ENCODE peak calls at places on chromosomes 11 and 22, in ten cellular contexts. One of them, this sample, is unnamed.

GRCh38 chr22:19868333-19868732 is 13.7 kb upstream of the GNB1L start:
- DNase-seq in pancreas: no peak
- DNase-seq in Panc1: no peak
- DNase-seq in cardiac muscle cell: no peak
- DNase-seq in CD8-positive, alpha-beta T cell: no peak
- DNase-seq in fibroblast of mammary gland: no peak
- DNase-seq in astrocyte: no peak
- DNase-seq in A549: no peak
- DNase-seq in lower leg skin: no peak
- DNase-seq in tibial artery: no peak
- DNase-seq in this sample: no peak

GRCh38 chr11:121534131-121535093 is 81.6 kb upstream of the SORL1-AS1 start:
- DNase-seq in fibroblast of mammary gland: peak; percentile 59
- DNase-seq in astrocyte: no peak
- DNase-seq in CD8-positive, alpha-beta T cell: no peak
- DNase-seq in cardiac muscle cell: no peak
- DNase-seq in tibial artery: no peak
- DNase-seq in Panc1: no peak
- DNase-seq in A549: no peak
- DNase-seq in lower leg skin: no peak
- DNase-seq in pancreas: no peak
- DNase-seq in this sample: peak; percentile 60

GRCh38 chr22:38861170-38861874 is 10.7 kb downstream of the CBX6 start:
- DNase-seq in cardiac muscle cell: no peak
- DNase-seq in pancreas: no peak
- DNase-seq in CD8-positive, alpha-beta T cell: no peak
- DNase-seq in tibial artery: peak; percentile 60
- DNase-seq in fibroblast of mammary gland: peak; percentile 25
- DNase-seq in A549: no peak
- DNase-seq in lower leg skin: no peak
- DNase-seq in Panc1: no peak
- DNase-seq in astrocyte: no peak
- DNase-seq in this sample: no peak

GRCh38 chr22:32331236-32331917 is 26.3 kb upstream of the RFPL3 start:
- DNase-seq in astrocyte: no peak
- DNase-seq in fibroblast of mammary gland: no peak
- DNase-seq in Panc1: no peak
- DNase-seq in tibial artery: peak; percentile 38
- DNase-seq in A549: no peak
- DNase-seq in pancreas: no peak
- DNase-seq in lower leg skin: peak; percentile 68
- DNase-seq in CD8-positive, alpha-beta T cell: no peak
- DNase-seq in cardiac muscle cell: no peak
- DNase-seq in this sample: no peak

GRCh38 chr11:120564573-120565301 is 53.2 kb downstream of the GRIK4 start:
- DNase-seq in lower leg skin: peak; percentile 87
- DNase-seq in astrocyte: peak; percentile 68
- DNase-seq in A549: no peak
- DNase-seq in pancreas: no peak
- DNase-seq in cardiac muscle cell: peak; percentile 57
- DNase-seq in CD8-positive, alpha-beta T cell: no peak
- DNase-seq in tibial artery: peak; percentile 71
- DNase-seq in fibroblast of mammary gland: peak; percentile 56
- DNase-seq in Panc1: no peak
- DNase-seq in this sample: peak; percentile 35

GRCh38 chr11:67160872-67161783 is 42.1 kb downstream of the KDM2A start:
- DNase-seq in Panc1: no peak
- DNase-seq in pancreas: no peak
- DNase-seq in cardiac muscle cell: no peak
- DNase-seq in astrocyte: peak; percentile 45
- DNase-seq in fibroblast of mammary gland: peak; percentile 69
- DNase-seq in A549: no peak
- DNase-seq in tibial artery: no peak
- DNase-seq in CD8-positive, alpha-beta T cell: no peak
- DNase-seq in lower leg skin: no peak
- DNase-seq in this sample: no peak

GRCh38 chr22:23530766-23531282 is 49.3 kb downstream of the IGLL1 start:
- DNase-seq in astrocyte: no peak
- DNase-seq in pancreas: peak; percentile 31
- DNase-seq in fibroblast of mammary gland: no peak
- DNase-seq in tibial artery: no peak
- DNase-seq in Panc1: no peak
- DNase-seq in A549: no peak
- DNase-seq in cardiac muscle cell: no peak
- DNase-seq in lower leg skin: no peak
- DNase-seq in CD8-positive, alpha-beta T cell: no peak
- DNase-seq in this sample: no peak

GRCh38 chr11:118152020-118152551 is 537 bp downstream of the SCN4B start:
- DNase-seq in tibial artery: no peak
- DNase-seq in fibroblast of mammary gland: no peak
- DNase-seq in lower leg skin: no peak
- DNase-seq in astrocyte: no peak
- DNase-seq in A549: no peak
- DNase-seq in pancreas: no peak
- DNase-seq in CD8-positive, alpha-beta T cell: no peak
- DNase-seq in Panc1: no peak
- DNase-seq in cardiac muscle cell: no peak
- DNase-seq in this sample: no peak

GRCh38 chr22:27769012-27769411 is 32.5 kb downstream of the MN1 start:
- DNase-seq in tibial artery: no peak
- DNase-seq in Panc1: no peak
- DNase-seq in cardiac muscle cell: no peak
- DNase-seq in lower leg skin: no peak
- DNase-seq in pancreas: no peak
- DNase-seq in astrocyte: no peak
- DNase-seq in fibroblast of mammary gland: no peak
- DNase-seq in CD8-positive, alpha-beta T cell: no peak
- DNase-seq in A549: no peak
- DNase-seq in this sample: no peak

GRCh38 chr22:24894220-24894975 is 52.1 kb downstream of the LHFPL7 start:
- DNase-seq in Panc1: peak; percentile 95
- DNase-seq in pancreas: peak; percentile 94
- DNase-seq in lower leg skin: peak; percentile 91
- DNase-seq in CD8-positive, alpha-beta T cell: no peak
- DNase-seq in cardiac muscle cell: peak; percentile 17
- DNase-seq in fibroblast of mammary gland: peak; percentile 95
- DNase-seq in A549: peak; percentile 97
- DNase-seq in tibial artery: peak; percentile 97
- DNase-seq in astrocyte: peak; percentile 96
- DNase-seq in this sample: peak; percentile 96

GRCh38 chr11:46369458-46370152 is 11.9 kb upstream of the MDK start:
- DNase-seq in CD8-positive, alpha-beta T cell: no peak
- DNase-seq in lower leg skin: no peak
- DNase-seq in cardiac muscle cell: peak; percentile 88
- DNase-seq in pancreas: peak; percentile 80
- DNase-seq in A549: peak; percentile 79
- DNase-seq in Panc1: no peak
- DNase-seq in fibroblast of mammary gland: peak; percentile 67
- DNase-seq in astrocyte: peak; percentile 55
- DNase-seq in tibial artery: no peak
- DNase-seq in this sample: peak; percentile 65

GRCh38 chr11:46367244-46367915 is 14.1 kb upstream of the MDK start:
- DNase-seq in astrocyte: no peak
- DNase-seq in CD8-positive, alpha-beta T cell: peak; percentile 73
- DNase-seq in A549: peak; percentile 46
- DNase-seq in Panc1: no peak
- DNase-seq in tibial artery: peak; percentile 76
- DNase-seq in lower leg skin: no peak
- DNase-seq in cardiac muscle cell: peak; percentile 75
- DNase-seq in fibroblast of mammary gland: peak; percentile 68
- DNase-seq in pancreas: peak; percentile 87
- DNase-seq in this sample: peak; percentile 50

GRCh38 chr11:46366661-46367161 is 14.8 kb upstream of the MDK start:
- DNase-seq in cardiac muscle cell: no peak
- DNase-seq in astrocyte: no peak
- DNase-seq in Panc1: no peak
- DNase-seq in fibroblast of mammary gland: no peak
- DNase-seq in lower leg skin: no peak
- DNase-seq in pancreas: peak; percentile 81
- DNase-seq in CD8-positive, alpha-beta T cell: no peak
- DNase-seq in A549: no peak
- DNase-seq in tibial artery: no peak
- DNase-seq in this sample: no peak

GRCh38 chr11:46366260-46366659 is 15.2 kb upstream of the MDK start:
- DNase-seq in tibial artery: no peak
- DNase-seq in cardiac muscle cell: no peak
- DNase-seq in A549: no peak
- DNase-seq in fibroblast of mammary gland: no peak
- DNase-seq in CD8-positive, alpha-beta T cell: no peak
- DNase-seq in astrocyte: no peak
- DNase-seq in lower leg skin: no peak
- DNase-seq in Panc1: no peak
- DNase-seq in pancreas: no peak
- DNase-seq in this sample: no peak

GRCh38 chr11:46367916-46368267 is 13.6 kb upstream of the MDK start:
- DNase-seq in fibroblast of mammary gland: no peak
- DNase-seq in tibial artery: no peak
- DNase-seq in Panc1: no peak
- DNase-seq in astrocyte: no peak
- DNase-seq in CD8-positive, alpha-beta T cell: no peak
- DNase-seq in pancreas: no peak
- DNase-seq in A549: no peak
- DNase-seq in lower leg skin: no peak
- DNase-seq in cardiac muscle cell: no peak
- DNase-seq in this sample: no peak
- TF ChIP-seq CTCF in fibroblast of mammary gland: no peak
- TF ChIP-seq CTCF in tibial artery: no peak
- TF ChIP-seq CTCF in Panc1: peak; percentile 77
- TF ChIP-seq CTCF in astrocyte: no peak
- TF ChIP-seq CTCF in CD8-positive, alpha-beta T cell: no peak
- TF ChIP-seq CTCF in pancreas: no peak
- TF ChIP-seq CTCF in A549: peak; percentile 18
- TF ChIP-seq CTCF in lower leg skin: no peak
- TF ChIP-seq CTCF in cardiac muscle cell: no peak
- TF ChIP-seq CTCF in this sample: no peak

DNA sequence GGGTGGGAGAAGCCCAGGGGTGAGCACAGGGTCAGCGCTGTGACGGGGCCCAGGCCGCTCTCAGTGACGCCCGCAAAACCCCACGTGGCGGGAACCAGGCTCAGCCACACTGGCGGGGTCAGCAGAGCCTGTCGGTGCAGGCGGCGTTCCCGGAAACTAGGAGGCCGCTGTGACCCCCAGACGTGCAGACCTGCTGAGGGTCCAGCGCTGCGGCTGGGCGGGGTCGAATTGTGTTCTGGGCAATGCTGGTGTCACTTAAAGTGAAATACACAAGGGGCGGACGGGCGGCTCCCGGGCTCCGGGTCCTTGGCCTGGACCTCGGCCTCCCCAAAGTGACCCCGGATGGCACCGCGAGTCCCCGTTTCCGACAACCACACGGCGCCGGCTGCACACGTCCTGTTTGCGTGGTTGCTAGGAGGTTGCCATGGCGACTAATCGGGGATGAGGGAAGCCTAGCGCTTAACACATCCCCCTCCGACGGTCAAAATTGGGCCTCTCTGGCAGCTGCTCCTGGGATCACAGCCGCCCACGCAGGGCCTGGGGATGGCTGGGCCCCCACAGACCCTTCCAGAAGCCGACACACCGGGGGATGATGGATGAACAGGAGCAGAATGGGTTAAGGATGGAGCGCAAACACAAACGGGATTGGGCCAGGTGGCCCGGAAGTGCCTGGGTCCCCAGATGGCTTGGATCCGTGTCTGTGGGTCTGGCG is 81.7 kb upstream of the PRR5 start:
- DNase-seq in astrocyte: peak; percentile 57
- DNase-seq in Panc1: no peak
- DNase-seq in pancreas: no peak
- DNase-seq in CD8-positive, alpha-beta T cell: peak; percentile 83
- DNase-seq in cardiac muscle cell: peak; percentile 37
- DNase-seq in lower leg skin: peak; percentile 91
- DNase-seq in A549: peak; percentile 52
- DNase-seq in fibroblast of mammary gland: peak; percentile 55
- DNase-seq in tibial artery: no peak
- DNase-seq in this sample: peak; percentile 30
- H3K4me3 ChIP-seq in astrocyte: peak overlapping the region; percentile 13
- H3K4me3 ChIP-seq in Panc1: no peak overlapping the region
- H3K4me3 ChIP-seq in pancreas: no peak overlapping the region
- H3K4me3 ChIP-seq in CD8-positive, alpha-beta T cell: peak overlapping the region; percentile 47
- H3K4me3 ChIP-seq in cardiac muscle cell: no peak overlapping the region
- H3K4me3 ChIP-seq in lower leg skin: no peak overlapping the region
- H3K4me3 ChIP-seq in A549: no peak overlapping the region
- H3K4me3 ChIP-seq in fibroblast of mammary gland: no peak overlapping the region
- H3K4me3 ChIP-seq in tibial artery: no peak overlapping the region
- H3K4me3 ChIP-seq in this sample: no peak overlapping the region

DNA sequence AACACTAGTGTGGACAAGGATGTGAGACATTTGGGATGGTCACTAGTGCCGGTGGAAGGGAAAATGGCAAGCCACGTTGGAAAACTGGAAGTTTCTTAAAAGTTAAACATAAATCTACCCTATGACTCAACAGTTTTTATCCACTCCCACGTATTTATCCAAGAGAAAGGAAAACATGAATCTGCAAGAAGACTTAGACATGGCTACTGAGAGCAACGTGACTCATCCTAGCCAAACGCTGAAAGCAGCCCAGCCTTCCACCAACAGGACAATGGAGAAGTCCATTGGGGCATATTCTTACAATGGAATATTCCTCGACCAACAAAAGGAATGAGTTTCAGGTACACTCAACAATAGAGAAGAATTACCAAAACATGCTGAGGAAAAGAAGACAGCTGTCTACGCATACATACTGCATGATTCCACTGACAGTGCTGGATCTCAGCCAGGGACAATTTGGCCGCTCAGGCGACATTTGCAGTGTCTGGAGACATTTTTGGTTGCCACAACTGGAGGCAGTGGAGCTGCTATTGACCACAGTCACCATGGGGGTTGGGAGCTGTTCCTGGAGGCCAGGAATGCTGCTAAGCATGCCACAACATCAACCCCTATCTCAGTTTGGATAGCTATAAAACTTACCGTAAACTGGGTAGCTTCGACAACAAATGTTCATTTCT is 21.2 kb downstream of the SYT13 start:
- DNase-seq in tibial artery: no peak
- DNase-seq in astrocyte: peak; percentile 94
- DNase-seq in CD8-positive, alpha-beta T cell: no peak
- DNase-seq in Panc1: no peak
- DNase-seq in A549: peak; percentile 88
- DNase-seq in lower leg skin: no peak
- DNase-seq in fibroblast of mammary gland: peak; percentile 92
- DNase-seq in cardiac muscle cell: no peak
- DNase-seq in pancreas: no peak
- DNase-seq in this sample: peak; percentile 81
- TF ChIP-seq CTCF in tibial artery: no peak
- TF ChIP-seq CTCF in astrocyte: no peak
- TF ChIP-seq CTCF in CD8-positive, alpha-beta T cell: no peak
- TF ChIP-seq CTCF in Panc1: no peak
- TF ChIP-seq CTCF in A549: no peak
- TF ChIP-seq CTCF in lower leg skin: no peak
- TF ChIP-seq CTCF in fibroblast of mammary gland: no peak
- TF ChIP-seq CTCF in cardiac muscle cell: no peak
- TF ChIP-seq CTCF in pancreas: no peak
- TF ChIP-seq CTCF in this sample: no peak

DNA sequence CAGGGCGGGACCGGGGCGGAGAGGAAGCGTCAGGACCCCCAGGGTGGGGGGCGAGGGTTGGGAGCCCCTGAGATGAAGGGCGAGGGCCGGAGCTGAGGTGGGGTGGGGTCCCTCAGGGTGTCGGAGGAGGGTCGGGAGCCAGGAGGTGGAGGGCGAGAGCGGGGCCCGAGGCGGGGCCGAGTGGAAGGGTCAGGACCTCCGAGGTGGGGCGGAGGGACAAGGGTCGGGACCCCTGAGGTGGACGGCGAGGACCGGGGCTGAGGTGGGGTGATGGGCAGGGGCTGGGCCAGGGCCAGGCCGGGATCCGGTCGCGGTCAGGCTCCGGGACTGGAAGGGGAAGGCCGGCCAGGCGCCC is 409 bp downstream of the SMC1B start:
- DNase-seq in lower leg skin: no peak
- DNase-seq in astrocyte: no peak
- DNase-seq in Panc1: no peak
- DNase-seq in pancreas: no peak
- DNase-seq in cardiac muscle cell: no peak
- DNase-seq in tibial artery: no peak
- DNase-seq in A549: no peak
- DNase-seq in fibroblast of mammary gland: no peak
- DNase-seq in CD8-positive, alpha-beta T cell: no peak
- DNase-seq in this sample: no peak
- H3K4me3 ChIP-seq in lower leg skin: no peak overlapping the region
- H3K4me3 ChIP-seq in astrocyte: no peak overlapping the region
- H3K4me3 ChIP-seq in Panc1: peak overlapping the region; percentile 55
- H3K4me3 ChIP-seq in pancreas: peak overlapping the region; percentile 47
- H3K4me3 ChIP-seq in cardiac muscle cell: no peak overlapping the region
- H3K4me3 ChIP-seq in tibial artery: peak overlapping the region; percentile 51
- H3K4me3 ChIP-seq in A549: peak overlapping the region; percentile 52
- H3K4me3 ChIP-seq in fibroblast of mammary gland: no peak overlapping the region
- H3K4me3 ChIP-seq in CD8-positive, alpha-beta T cell: peak overlapping the region; percentile 57
- H3K4me3 ChIP-seq in this sample: no peak overlapping the region

This sample was measured in epithelial cell of esophagus.